ENCODE peak calls at places on chromosomes 12 and 14, in eight cellular contexts. One of them, this sample, is unnamed.

GRCh38 chr12:90512518-90512917 is 442.5 kb downstream of the CCER1 start:
- DNase-seq in esophagus muscularis mucosa: no peak
- DNase-seq in CD8-positive, alpha-beta T cell: no peak
- DNase-seq in neural progenitor cell: no peak
- DNase-seq in H9: no peak
- DNase-seq in SK-N-SH: no peak
- DNase-seq in aorta: no peak
- DNase-seq in GM23338: peak; percentile 81
- DNase-seq in this sample: no peak

GRCh38 chr14:100586520-100587247 is 533 bp downstream of the BEGAIN start:
- DNase-seq in esophagus muscularis mucosa: no peak
- DNase-seq in CD8-positive, alpha-beta T cell: no peak
- DNase-seq in neural progenitor cell: no peak
- DNase-seq in H9: no peak
- DNase-seq in SK-N-SH: peak; percentile 91
- DNase-seq in aorta: peak; percentile 48
- DNase-seq in GM23338: peak; percentile 47
- DNase-seq in this sample: peak; percentile 60

GRCh38 chr14:51776102-51776894 is 84.1 kb upstream of the GNG2 start:
- DNase-seq in esophagus muscularis mucosa: no peak
- DNase-seq in CD8-positive, alpha-beta T cell: no peak
- DNase-seq in neural progenitor cell: peak; percentile 83
- DNase-seq in H9: peak; percentile 89
- DNase-seq in SK-N-SH: peak; percentile 87
- DNase-seq in aorta: peak; percentile 55
- DNase-seq in GM23338: peak; percentile 89
- DNase-seq in this sample: peak; percentile 68

GRCh38 chr12:38163442-38163801 is 153.2 kb upstream of the ALG10B start:
- DNase-seq in esophagus muscularis mucosa: no peak
- DNase-seq in CD8-positive, alpha-beta T cell: no peak
- DNase-seq in neural progenitor cell: no peak
- DNase-seq in H9: no peak
- DNase-seq in SK-N-SH: peak; percentile 58
- DNase-seq in aorta: no peak
- DNase-seq in GM23338: no peak
- DNase-seq in this sample: no peak

GRCh38 chr12:75260316-75260715 is 50.7 kb upstream of the KCNC2 start:
- DNase-seq in esophagus muscularis mucosa: no peak
- DNase-seq in CD8-positive, alpha-beta T cell: no peak
- DNase-seq in neural progenitor cell: no peak
- DNase-seq in H9: no peak
- DNase-seq in SK-N-SH: no peak
- DNase-seq in aorta: no peak
- DNase-seq in GM23338: no peak
- DNase-seq in this sample: peak; percentile 75

GRCh38 chr14:26328766-26329165 is 269.1 kb downstream of the NOVA1 start:
- DNase-seq in esophagus muscularis mucosa: no peak
- DNase-seq in CD8-positive, alpha-beta T cell: no peak
- DNase-seq in neural progenitor cell: no peak
- DNase-seq in H9: no peak
- DNase-seq in SK-N-SH: no peak
- DNase-seq in aorta: no peak
- DNase-seq in GM23338: no peak
- DNase-seq in this sample: no peak

GRCh38 chr12:96658075-96658474 is 168.7 kb downstream of the CFAP54 start:
- DNase-seq in esophagus muscularis mucosa: no peak
- DNase-seq in CD8-positive, alpha-beta T cell: no peak
- DNase-seq in neural progenitor cell: no peak
- DNase-seq in H9: no peak
- DNase-seq in SK-N-SH: no peak
- DNase-seq in aorta: no peak
- DNase-seq in GM23338: no peak
- DNase-seq in this sample: no peak

GRCh38 chr12:2679068-2679815 is 115.5 kb upstream of the FKBP4 start:
- DNase-seq in esophagus muscularis mucosa: no peak
- DNase-seq in CD8-positive, alpha-beta T cell: no peak
- DNase-seq in neural progenitor cell: no peak
- DNase-seq in H9: no peak
- DNase-seq in SK-N-SH: no peak
- DNase-seq in aorta: no peak
- DNase-seq in GM23338: no peak
- DNase-seq in this sample: no peak

GRCh38 chr12:16421806-16422205 is 74.4 kb downstream of the MGST1 start:
- DNase-seq in esophagus muscularis mucosa: no peak
- DNase-seq in CD8-positive, alpha-beta T cell: no peak
- DNase-seq in neural progenitor cell: no peak
- DNase-seq in H9: no peak
- DNase-seq in SK-N-SH: no peak
- DNase-seq in aorta: no peak
- DNase-seq in GM23338: no peak
- DNase-seq in this sample: no peak

GRCh38 chr12:129984097-129984496 is 80.3 kb upstream of the TMEM132D start:
- DNase-seq in esophagus muscularis mucosa: no peak
- DNase-seq in CD8-positive, alpha-beta T cell: no peak
- DNase-seq in neural progenitor cell: peak; percentile 13
- DNase-seq in H9: peak; percentile 54
- DNase-seq in SK-N-SH: no peak
- DNase-seq in aorta: no peak
- DNase-seq in GM23338: peak; percentile 27
- DNase-seq in this sample: no peak

GRCh38 chr14:23438130-23438893 is 2.9 kb upstream of the MYH7 start:
- DNase-seq in esophagus muscularis mucosa: no peak
- DNase-seq in CD8-positive, alpha-beta T cell: no peak
- DNase-seq in neural progenitor cell: peak; percentile 78
- DNase-seq in H9: peak; percentile 27
- DNase-seq in SK-N-SH: no peak
- DNase-seq in aorta: no peak
- DNase-seq in GM23338: no peak
- DNase-seq in this sample: peak; percentile 92

GRCh38 chr12:25529738-25530137 is 23.3 kb downstream of the LMNTD1 start:
- DNase-seq in esophagus muscularis mucosa: no peak
- DNase-seq in CD8-positive, alpha-beta T cell: no peak
- DNase-seq in neural progenitor cell: no peak
- DNase-seq in H9: no peak
- DNase-seq in SK-N-SH: no peak
- DNase-seq in aorta: no peak
- DNase-seq in GM23338: no peak
- DNase-seq in this sample: no peak

GRCh38 chr12:20174776-20175175 is 193.6 kb upstream of the PDE3A start:
- DNase-seq in esophagus muscularis mucosa: no peak
- DNase-seq in CD8-positive, alpha-beta T cell: no peak
- DNase-seq in neural progenitor cell: no peak
- DNase-seq in H9: no peak
- DNase-seq in SK-N-SH: no peak
- DNase-seq in aorta: peak; percentile 53
- DNase-seq in GM23338: no peak
- DNase-seq in this sample: no peak

GRCh38 chr12:117685115-117685926 is 283.5 kb downstream of the KSR2 start:
- DNase-seq in esophagus muscularis mucosa: no peak
- DNase-seq in CD8-positive, alpha-beta T cell: no peak
- DNase-seq in neural progenitor cell: peak; percentile 67
- DNase-seq in H9: peak; percentile 97
- DNase-seq in SK-N-SH: peak; percentile 84
- DNase-seq in aorta: peak; percentile 55
- DNase-seq in GM23338: peak; percentile 94
- DNase-seq in this sample: peak; percentile 65

GRCh38 chr12:54935235-54935951 is 49.2 kb downstream of the TESPA1 start:
- DNase-seq in esophagus muscularis mucosa: no peak
- DNase-seq in CD8-positive, alpha-beta T cell: peak; percentile 12
- DNase-seq in neural progenitor cell: no peak
- DNase-seq in H9: no peak
- DNase-seq in SK-N-SH: no peak
- DNase-seq in aorta: no peak
- DNase-seq in GM23338: no peak
- DNase-seq in this sample: no peak

GRCh38 chr14:101119830-101120571 is 216.5 kb upstream of the RTL1 start:
- DNase-seq in esophagus muscularis mucosa: peak; percentile 87
- DNase-seq in CD8-positive, alpha-beta T cell: no peak
- DNase-seq in neural progenitor cell: peak; percentile 42
- DNase-seq in H9: peak; percentile 39
- DNase-seq in SK-N-SH: peak; percentile 61
- DNase-seq in aorta: no peak
- DNase-seq in GM23338: peak; percentile 34
- DNase-seq in this sample: no peak

GRCh38 chr12:51729331-51729730 is 119.2 kb downstream of the FIGNL2 start:
- DNase-seq in esophagus muscularis mucosa: no peak
- DNase-seq in CD8-positive, alpha-beta T cell: no peak
- DNase-seq in neural progenitor cell: no peak
- DNase-seq in H9: no peak
- DNase-seq in SK-N-SH: no peak
- DNase-seq in aorta: no peak
- DNase-seq in GM23338: no peak
- DNase-seq in this sample: no peak

DNA sequence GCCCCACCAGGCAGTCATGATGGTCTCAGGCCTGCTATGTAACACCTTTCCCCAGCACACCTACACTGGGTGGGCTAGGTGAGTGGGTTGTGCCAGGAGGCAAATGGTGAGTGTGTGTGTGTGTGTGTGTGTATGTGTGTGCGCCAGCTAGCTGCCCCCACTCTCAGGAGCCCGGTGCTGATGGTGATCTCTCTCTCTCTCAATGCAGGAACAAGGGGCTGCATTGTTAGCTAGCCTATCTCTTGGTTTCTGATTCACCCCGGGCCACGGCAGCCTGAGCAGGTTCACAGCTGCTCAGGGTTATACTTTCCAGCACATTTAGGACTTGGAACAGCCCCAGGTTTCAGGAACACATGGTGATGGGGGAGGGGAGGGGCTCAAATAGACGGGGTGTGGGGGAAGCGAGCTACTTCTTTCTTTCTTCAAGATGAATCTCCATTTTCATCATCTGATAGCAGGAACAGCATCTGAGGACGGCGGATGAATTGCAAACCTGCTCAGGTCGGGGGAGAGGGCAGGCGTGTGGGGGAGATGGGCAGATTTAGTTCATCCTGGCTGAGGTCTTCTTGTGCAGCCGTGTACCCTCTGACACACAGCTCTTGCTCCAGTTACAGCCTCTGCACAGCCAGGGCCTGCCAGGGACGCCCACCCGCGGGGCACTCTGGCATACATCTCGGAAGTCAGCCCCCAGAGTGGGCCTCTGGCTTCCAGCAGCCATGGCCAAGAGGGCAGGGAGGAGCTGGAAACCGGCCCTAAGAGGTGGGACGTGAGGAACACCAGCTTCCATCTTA is 137.7 kb downstream of the ZFP36L1 start:
- DNase-seq in esophagus muscularis mucosa: no peak
- DNase-seq in CD8-positive, alpha-beta T cell: no peak
- DNase-seq in neural progenitor cell: no peak
- DNase-seq in H9: no peak
- DNase-seq in SK-N-SH: peak; percentile 75
- DNase-seq in aorta: no peak
- DNase-seq in GM23338: no peak
- DNase-seq in this sample: peak; percentile 96
- H3K4me1 ChIP-seq in esophagus muscularis mucosa: peaks cover 100% of the 10 kb centered on the region
- H3K4me1 ChIP-seq in CD8-positive, alpha-beta T cell: peaks cover 18% of the 10 kb centered on the region
- H3K4me1 ChIP-seq in neural progenitor cell: peaks cover 20% of the 10 kb centered on the region
- H3K4me1 ChIP-seq in H9: no peaks in the 10 kb centered on the region
- H3K4me1 ChIP-seq in SK-N-SH: peaks cover 39% of the 10 kb centered on the region
- H3K4me1 ChIP-seq in aorta: no peaks in the 10 kb centered on the region
- H3K4me1 ChIP-seq in GM23338: no peaks in the 10 kb centered on the region
- H3K4me1 ChIP-seq in this sample: peaks cover 60% of the 10 kb centered on the region

DNA sequence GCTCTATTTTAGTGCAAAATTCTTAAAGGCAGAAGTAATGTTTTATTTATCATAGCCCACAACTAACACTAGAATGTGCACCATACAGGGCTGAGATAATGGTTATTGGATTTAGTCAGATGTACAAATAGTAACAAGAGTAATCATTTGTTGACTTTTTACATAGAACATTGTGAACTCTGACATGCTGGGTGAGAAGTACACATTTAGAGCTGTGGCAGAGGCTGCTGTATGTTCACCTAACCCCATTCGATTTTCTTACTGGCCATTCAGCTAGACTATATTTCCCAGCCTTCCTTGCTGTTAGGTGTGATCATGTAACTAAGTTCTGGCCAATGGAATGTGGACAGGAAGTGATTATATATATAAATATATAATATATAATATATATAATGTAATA is 89.1 kb downstream of the DRAM1 start:
- DNase-seq in esophagus muscularis mucosa: no peak
- DNase-seq in CD8-positive, alpha-beta T cell: no peak
- DNase-seq in neural progenitor cell: no peak
- DNase-seq in H9: no peak
- DNase-seq in SK-N-SH: no peak
- DNase-seq in aorta: no peak
- DNase-seq in GM23338: no peak
- DNase-seq in this sample: no peak
- H3K4me1 ChIP-seq in esophagus muscularis mucosa: no peaks in the 10 kb centered on the region
- H3K4me1 ChIP-seq in CD8-positive, alpha-beta T cell: peaks cover 13% of the 10 kb centered on the region
- H3K4me1 ChIP-seq in neural progenitor cell: no peaks in the 10 kb centered on the region
- H3K4me1 ChIP-seq in H9: no peaks in the 10 kb centered on the region
- H3K4me1 ChIP-seq in SK-N-SH: peaks cover 4% of the 10 kb centered on the region
- H3K4me1 ChIP-seq in aorta: no peaks in the 10 kb centered on the region
- H3K4me1 ChIP-seq in GM23338: no peaks in the 10 kb centered on the region
- H3K4me1 ChIP-seq in this sample: no peaks in the 10 kb centered on the region

GRCh38 chr12:47900101-47900479 is 4.7 kb downstream of the VDR start:
- DNase-seq in esophagus muscularis mucosa: no peak
- DNase-seq in CD8-positive, alpha-beta T cell: no peak
- DNase-seq in neural progenitor cell: no peak
- DNase-seq in H9: no peak
- DNase-seq in SK-N-SH: no peak
- DNase-seq in aorta: no peak
- DNase-seq in GM23338: no peak
- DNase-seq in this sample: no peak
- H3K4me1 ChIP-seq in esophagus muscularis mucosa: peaks cover 22% of the 10 kb centered on the region
- H3K4me1 ChIP-seq in CD8-positive, alpha-beta T cell: peaks cover 45% of the 10 kb centered on the region
- H3K4me1 ChIP-seq in neural progenitor cell: peaks cover 11% of the 10 kb centered on the region
- H3K4me1 ChIP-seq in H9: peaks cover 5% of the 10 kb centered on the region
- H3K4me1 ChIP-seq in SK-N-SH: peaks cover 18% of the 10 kb centered on the region
- H3K4me1 ChIP-seq in aorta: peaks cover 7% of the 10 kb centered on the region
- H3K4me1 ChIP-seq in GM23338: peaks cover 22% of the 10 kb centered on the region
- H3K4me1 ChIP-seq in this sample: peaks cover 7% of the 10 kb centered on the region

DNA sequence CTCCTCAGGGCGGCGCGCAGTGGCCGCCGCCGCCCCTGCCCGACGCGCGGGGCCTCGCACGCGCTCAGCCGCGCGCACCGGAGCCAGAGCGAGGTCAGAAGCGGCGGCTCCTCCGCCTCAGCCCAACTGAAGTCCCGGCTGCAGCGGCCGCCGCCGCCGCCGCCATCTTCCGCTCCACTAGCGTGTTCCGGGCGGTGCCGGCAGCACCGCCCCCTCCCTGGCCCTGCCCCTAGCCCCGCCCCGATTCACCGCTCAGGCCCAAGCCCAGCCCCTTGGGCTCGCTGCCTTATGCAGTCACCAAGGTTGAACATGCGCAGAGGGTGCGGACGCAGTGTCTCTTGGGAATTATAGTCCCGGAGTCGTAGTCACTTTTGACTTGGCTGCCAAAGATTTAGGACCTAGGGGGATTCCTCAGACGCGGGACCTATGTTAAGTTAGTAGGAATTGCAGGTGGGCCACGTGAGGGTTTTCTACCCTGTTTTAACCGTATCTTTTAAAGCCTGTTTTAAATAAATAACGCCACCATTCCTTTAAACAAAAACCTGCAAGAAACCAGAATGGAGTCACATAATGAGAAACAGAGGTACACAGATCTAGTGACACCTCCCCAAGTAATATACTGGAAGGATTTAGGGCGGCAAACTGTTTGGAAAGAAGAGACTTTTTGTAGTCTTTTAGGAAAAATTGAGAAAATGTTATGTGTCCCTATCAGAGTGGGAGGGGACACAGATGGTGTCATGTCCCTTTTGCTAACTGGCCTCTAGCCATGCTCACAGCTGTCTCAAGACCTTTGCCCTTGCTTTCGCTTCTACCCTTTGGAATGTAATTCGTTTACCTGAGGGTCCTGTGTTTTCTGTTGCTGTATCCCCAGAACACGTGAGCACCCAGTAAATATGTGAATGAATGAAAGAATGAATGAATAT is at the start of gene PPTC7:
- DNase-seq in esophagus muscularis mucosa: peak; percentile 98
- DNase-seq in CD8-positive, alpha-beta T cell: peak; percentile 96
- DNase-seq in neural progenitor cell: peak; percentile 99
- DNase-seq in H9: peak; percentile 98
- DNase-seq in SK-N-SH: peak; percentile 95
- DNase-seq in aorta: peak; percentile 98
- DNase-seq in GM23338: peak; percentile 98
- DNase-seq in this sample: peak; percentile 98
- H3K4me1 ChIP-seq in esophagus muscularis mucosa: peaks cover 75% of the 10 kb centered on the region
- H3K4me1 ChIP-seq in CD8-positive, alpha-beta T cell: peaks cover 60% of the 10 kb centered on the region
- H3K4me1 ChIP-seq in neural progenitor cell: peaks cover 21% of the 10 kb centered on the region
- H3K4me1 ChIP-seq in H9: peaks cover 6% of the 10 kb centered on the region
- H3K4me1 ChIP-seq in SK-N-SH: peaks cover 3% of the 10 kb centered on the region
- H3K4me1 ChIP-seq in aorta: no peaks in the 10 kb centered on the region
- H3K4me1 ChIP-seq in GM23338: peaks cover 27% of the 10 kb centered on the region
- H3K4me1 ChIP-seq in this sample: no peaks in the 10 kb centered on the region